ENCODE peak calls at places on chromosomes 16 and 17, in four cellular contexts. V is brain microvascular endothelial cell, R is tibial nerve, M is transverse colon. B is an unnamed sample. For H3K36me3, the result is how much of the 10 kb centered on the place peaks cover.

GRCh38 chr16:5036228-5037156 is 2.8 kb upstream of the NAGPA start:
- DNase-seq in M (no peak), V (no peak), R (no peak), B (no peak)

GRCh38 chr17:47287639-47288038 is 34.0 kb downstream of the ITGB3 start:
- DNase-seq in V (no peak), M (no peak), R (no peak), B (no peak)

GRCh38 chr17:1000597-1001490 is 3.9 kb downstream of the TIMM22 start:
- DNase-seq in R (no peak), M (no peak), V (peak), B (no peak)

GRCh38 chr17:55198690-55199370 is 65.9 kb upstream of the HLF start:
- DNase-seq in V (no peak), R (no peak), M (no peak), B (no peak)

GRCh38 chr16:7805997-7806396 is 473.4 kb downstream of the RBFOX1 start:
- DNase-seq in V (no peak), M (no peak), R (no peak), B (no peak)

GRCh38 chr16:72963921-72964320 is 84.0 kb downstream of the ZFHX3 start:
- DNase-seq in R (no peak), V (peak), M (no peak), B (no peak)

GRCh38 chr17:34487616-34488015 is 91.8 kb upstream of the TMEM132E start:
- DNase-seq in R (no peak), M (no peak), V (no peak), B (no peak)

GRCh38 chr17:28339431-28339830 is 3.9 kb downstream of the TNFAIP1 start:
- DNase-seq in M (no peak), R (no peak), V (no peak), B (no peak)

GRCh38 chr17:1933875-1934715 is 91.0 kb downstream of the RTN4RL1 start:
- DNase-seq in M (no peak), V (no peak), R (no peak), B (no peak)

GRCh38 chr16:88869673-88869980 is 3.2 kb upstream of the PABPN1L start:
- DNase-seq in R (no peak), M (no peak), V (no peak), B (no peak)

GRCh38 chr16:89575247-89576172 is at the start of gene CPNE7:
- DNase-seq in R (no peak), M (no peak), V (no peak), B (peak)

GRCh38 chr17:66354981-66355380 is 52.6 kb downstream of the PRKCA start:
- DNase-seq in V (no peak), M (no peak), R (no peak), B (no peak)

GRCh38 chr17:54967621-54968258 is 714 bp downstream of the COX11 start:
- DNase-seq in R (no peak), V (peak), M (peak), B (no peak)

GRCh38 chr16:85905110-85906095 is 6.4 kb downstream of the IRF8 start:
- DNase-seq in R (no peak), V (no peak), M (no peak), B (no peak)

GRCh38 chr17:79002291-79002690 is 7.3 kb downstream of the CANT1 start:
- DNase-seq in R (no peak), V (no peak), M (no peak), B (peak)

GRCh38 chr16:24858219-24859041 is 12.7 kb downstream of the SLC5A11 start:
- DNase-seq in R (peak), V (peak), M (peak), B (no peak)

GRCh38 chr16:75043175-75043937 is 44.5 kb downstream of the ZNRF1 start:
- DNase-seq in M (no peak), V (no peak), R (no peak), B (no peak)

GRCh38 chr17:32755045-32755805 is 121.7 kb downstream of the MYO1D start:
- DNase-seq in M (no peak), R (no peak), V (peak), B (no peak)

GRCh38 chr16:80274576-80275191 is 266.1 kb upstream of the DYNLRB2 start:
- DNase-seq in M (no peak), V (peak), R (no peak), B (no peak)

GRCh38 chr16:6684076-6684673 is 648.5 kb upstream of the RBFOX1 start:
- DNase-seq in R (no peak), M (peak), V (peak), B (no peak)

GRCh38 chr16:27264151-27264550 is 4.4 kb downstream of the NSMCE1 start:
- DNase-seq in V (peak), M (no peak), R (no peak), B (no peak)

GRCh38 chr17:83201206-83202001 is 122.0 kb downstream of the METRNL start:
- DNase-seq in R (peak), M (peak), V (no peak), B (no peak)

GRCh38 chr17:13346592-13346991 is 255.1 kb downstream of the HS3ST3A1 start:
- DNase-seq in M (no peak), R (no peak), V (no peak), B (no peak)

GRCh38 chr17:59341922-59342321 is 10.5 kb downstream of the YPEL2 start:
- DNase-seq in V (no peak), R (no peak), M (no peak), B (no peak)

GRCh38 chr17:71024172-71024571 is 854.8 kb downstream of the KCNJ2 start:
- DNase-seq in R (no peak), V (no peak), M (no peak), B (no peak)

GRCh38 chr17:13594762-13595697 is 6.7 kb downstream of the HS3ST3A1 start:
- DNase-seq in V (peak), M (peak), R (peak), B (no peak)

DNA sequence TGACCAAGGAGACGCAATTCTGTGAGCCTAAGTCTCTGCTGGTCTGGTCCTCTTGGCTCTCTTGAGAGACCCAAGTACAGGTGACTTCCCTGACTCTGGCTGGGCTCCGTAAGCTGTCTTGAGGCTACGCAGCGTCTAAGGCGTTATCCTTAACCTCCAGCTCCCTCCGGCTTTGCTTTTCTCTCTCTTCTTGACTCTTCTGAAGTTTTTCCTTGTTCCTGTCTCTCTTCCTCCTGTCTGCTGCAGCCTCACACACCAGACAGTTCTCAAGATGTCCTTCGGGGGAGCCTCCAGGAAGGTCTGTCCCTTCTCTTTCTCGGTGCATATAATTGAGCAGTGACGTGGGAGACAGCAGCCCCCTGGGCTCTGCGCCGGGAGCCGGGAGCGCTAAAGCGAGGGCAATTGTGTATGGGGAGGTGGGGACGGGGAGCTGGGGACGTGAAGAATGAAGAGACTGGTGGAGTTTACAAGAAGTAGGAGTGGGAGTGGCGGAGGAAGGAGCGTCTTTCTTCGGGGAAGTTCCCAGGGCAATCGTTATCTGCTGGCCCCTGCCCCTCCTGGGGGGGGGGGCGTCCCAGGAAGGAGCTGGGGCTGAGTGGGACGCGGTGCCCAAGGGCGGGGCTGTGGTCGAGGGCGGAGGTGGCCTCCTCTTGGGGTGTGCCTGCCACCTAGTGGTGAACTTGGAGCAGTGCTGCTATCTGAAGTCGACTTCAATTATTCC is 6.9 kb upstream of the PIRT start:
- DNase-seq in R (peak), V (peak), M (peak), B (no peak)
- H3K36me3 ChIP-seq in R (under half), V (under half), M (under half), B (under half)

DNA sequence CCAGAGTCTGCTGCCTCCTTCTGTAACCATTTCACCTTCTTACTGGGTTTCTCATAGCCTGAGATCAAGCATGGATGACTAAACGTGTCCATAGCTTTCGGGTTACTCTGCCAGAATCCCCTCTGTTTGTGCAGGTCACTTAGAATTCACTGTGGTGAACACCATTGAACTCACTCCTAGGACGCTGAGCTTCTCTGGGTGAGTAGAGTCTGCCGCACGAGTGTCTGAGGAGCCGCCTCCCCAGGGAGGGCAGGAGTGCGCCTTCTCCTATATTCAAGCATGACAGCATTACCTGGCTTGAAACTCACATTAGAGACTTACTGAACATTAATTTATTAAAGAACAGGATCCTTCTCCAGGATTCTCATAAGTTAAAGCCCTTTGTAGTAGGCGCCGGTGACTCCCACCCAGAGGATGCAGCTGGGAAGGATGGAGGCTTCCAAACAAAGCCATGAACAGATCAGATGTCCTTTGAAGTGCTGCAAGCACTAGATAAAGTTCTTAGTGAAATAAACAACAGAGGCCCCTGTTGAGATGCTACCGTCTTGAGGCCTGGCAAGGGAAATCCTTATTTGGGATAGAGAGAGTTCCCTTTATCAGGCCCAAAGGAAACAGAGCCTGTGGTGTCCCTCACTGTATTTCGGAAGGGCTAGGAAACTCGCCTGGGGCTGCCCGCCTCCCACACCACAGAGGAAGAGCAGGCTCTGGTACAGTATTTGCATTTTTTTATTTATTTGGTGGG is 144.5 kb upstream of the PLCG2 start:
- DNase-seq in V (peak), R (no peak), M (no peak), B (no peak)
- H3K27ac ChIP-seq in V (peak), R (no peak), M (no peak), B (no peak)

GRCh38 chr16:47236716-47237115 is 93.0 kb upstream of the NETO2 start:
- DNase-seq in R (no peak), V (no peak), M (no peak), B (no peak)
- TF ChIP-seq CTCF in R (no peak), V (no peak), M (no peak), B (no peak)

GRCh38 chr16:67230809-67231660 is 4.1 kb downstream of the TMEM208 start:
- DNase-seq in V (no peak), M (no peak), R (no peak), B (peak)

GRCh38 chr16:67228034-67228785 is 1.3 kb downstream of the TMEM208 start:
- DNase-seq in R (no peak), M (no peak), V (no peak), B (no peak)

GRCh38 chr16:67228905-67229304 is 2.0 kb downstream of the TMEM208 start:
- DNase-seq in M (no peak), R (no peak), V (no peak), B (no peak)

GRCh38 chr16:67227567-67227921 is 614 bp downstream of the TMEM208 start:
- DNase-seq in M (no peak), V (no peak), R (no peak), B (no peak)

DNA sequence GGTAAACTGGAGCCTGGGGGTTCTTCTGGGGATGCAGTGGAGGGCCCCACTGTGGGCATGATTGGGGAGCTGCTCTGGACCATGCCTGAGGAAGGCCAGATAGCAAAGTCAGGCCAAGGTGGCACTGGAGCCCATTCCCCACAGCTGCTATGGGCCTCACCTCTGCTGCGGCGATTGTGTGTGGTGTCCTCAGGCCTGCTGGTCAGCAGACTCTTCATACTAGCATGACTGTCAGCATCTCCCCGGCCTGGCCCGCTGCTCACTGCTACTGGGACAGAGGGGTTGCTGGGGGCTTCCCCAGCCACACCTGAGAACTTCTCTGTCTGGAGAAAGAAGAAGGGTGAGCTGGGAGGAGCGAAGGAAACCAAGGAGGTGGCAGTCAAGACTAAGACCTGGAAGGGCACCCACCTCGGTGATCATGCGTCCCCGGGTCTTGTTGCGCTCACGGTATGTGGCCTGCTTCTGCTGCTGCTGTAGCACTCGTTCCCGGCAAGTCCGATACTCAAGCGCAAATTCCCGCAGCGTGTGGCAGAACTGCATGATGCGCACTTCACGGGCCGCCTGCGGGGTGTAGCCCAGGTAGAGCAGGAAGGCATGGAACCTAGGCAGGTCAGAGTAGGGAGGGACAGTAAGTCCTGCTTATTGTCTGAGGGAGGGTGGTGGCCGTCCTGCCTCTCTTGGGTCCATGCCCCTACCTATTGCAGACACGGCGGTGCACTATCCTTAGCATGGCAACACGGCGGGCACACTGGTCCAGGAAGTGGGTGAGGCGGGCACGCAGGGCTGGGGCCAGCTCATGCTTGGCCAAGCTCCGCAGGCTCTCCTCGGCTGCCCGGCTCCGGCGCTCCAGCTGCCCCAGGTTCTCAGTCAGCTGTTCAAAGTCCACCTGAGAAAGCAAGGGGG is 3.2 kb downstream of the TMEM208 start:
- DNase-seq in M (no peak), R (no peak), V (no peak), B (peak)
- H3K36me3 ChIP-seq in M (under half), R (under half), V (half or more), B (half or more)

DNA sequence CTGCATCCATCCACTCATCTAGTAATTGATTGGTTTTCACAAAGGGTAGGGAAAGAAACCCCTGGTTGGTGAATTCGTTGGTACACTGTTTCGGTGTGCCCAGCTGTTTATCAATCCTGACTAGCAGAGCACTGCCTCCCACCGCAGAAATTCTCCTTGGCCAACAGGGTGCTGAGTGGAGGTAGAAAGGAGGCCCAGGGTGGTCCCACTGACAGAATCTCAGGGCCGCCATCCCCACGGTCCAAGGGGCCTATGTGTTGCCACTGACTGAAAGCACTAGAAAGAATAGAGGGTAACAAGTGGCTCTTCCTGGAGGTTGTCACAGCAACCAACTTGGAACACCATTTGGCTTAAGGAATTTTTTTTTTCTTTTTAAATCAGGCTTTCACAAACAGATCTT is 8.4 kb upstream of the RCVRN start:
- DNase-seq in R (no peak), V (no peak), M (no peak), B (no peak)
- H3K27ac ChIP-seq in R (no peak), V (no peak), M (no peak), B (no peak)

GRCh38 chr16:68287276-68288251 is 23.2 kb downstream of the SLC7A6OS start:
- DNase-seq in M (no peak), R (peak), V (peak), B (no peak)
- TF ChIP-seq CTCF in M (no peak), R (peak), V (peak), B (no peak)